ENCODE peak calls at places on chromosome 17, in nine cellular contexts. S is NCI-H2029, J is nephron progenitor cell, X is AG10803, G is NCI-H460, R is skeletal muscle cell, T is ELF-1, Z is GM20000, E is NCI-H1092. V is an unnamed sample.

GRCh38 chr17:60901222-60901621 is 223.6 kb downstream of the BCAS3 start:
- DNase-seq in G (no peak), R (no peak), T (no peak), Z (no peak), E (no peak), X (no peak), J (no peak), S (no peak), V (no peak)

GRCh38 chr17:65359016-65359415 is 202.4 kb downstream of the AXIN2 start:
- DNase-seq in S (no peak), J (no peak), X (peak; percentile 77), Z (no peak), R (peak; percentile 56), T (peak; percentile 56), E (no peak), G (no peak), V (no peak)

GRCh38 chr17:80829166-80829813 is 162.4 kb upstream of the CHMP6 start:
- DNase-seq in G (no peak), E (no peak), R (no peak), T (no peak), Z (no peak), J (no peak), S (no peak), X (no peak), V (no peak)

GRCh38 chr17:57523926-57524634 is 221.0 kb downstream of the CCDC182 start:
- DNase-seq in Z (no peak), R (no peak), E (no peak), X (peak; percentile 68), T (no peak), S (no peak), J (no peak), G (peak; percentile 22), V (peak; percentile 90)

GRCh38 chr17:45284176-45285140 is 22.6 kb upstream of the SPATA32 start:
- DNase-seq in E (no peak), X (no peak), T (no peak), S (no peak), Z (no peak), R (no peak), J (no peak), G (no peak), V (peak; percentile 64)

GRCh38 chr17:28624148-28624547 is 10.2 kb upstream of the RSKR start:
- DNase-seq in X (no peak), Z (no peak), S (no peak), R (no peak), E (no peak), J (no peak), T (no peak), G (no peak), V (no peak)

GRCh38 chr17:6755281-6755680 is 565 bp upstream of the XAF1 start:
- DNase-seq in G (no peak), R (peak; percentile 5), E (no peak), J (no peak), T (peak; percentile 25), Z (no peak), X (peak; percentile 78), S (no peak), V (no peak)

GRCh38 chr17:60473788-60474187 is 51.5 kb downstream of the CHCT1 start:
- DNase-seq in T (no peak), E (no peak), Z (no peak), J (no peak), R (no peak), S (no peak), X (peak; percentile 41), G (no peak), V (no peak)

GRCh38 chr17:66340720-66341119 is 38.3 kb downstream of the PRKCA start:
- DNase-seq in T (no peak), R (no peak), X (no peak), S (no peak), G (no peak), E (no peak), J (no peak), Z (no peak), V (no peak)

GRCh38 chr17:15414502-15415348 is 52.7 kb downstream of the CDRT4 start:
- DNase-seq in E (no peak), T (peak; percentile 61), Z (no peak), S (peak; percentile 46), X (no peak), J (peak; percentile 26), R (no peak), G (no peak), V (no peak)

GRCh38 chr17:37844158-37844976 is 79.8 kb upstream of the TBC1D3K start:
- DNase-seq in R (peak; percentile 9), S (no peak), G (peak; percentile 54), J (peak; percentile 84), Z (peak; percentile 71), T (peak; percentile 76), E (no peak), X (peak; percentile 53), V (peak; percentile 91)

GRCh38 chr17:9072626-9073339 is 51.5 kb downstream of the NTN1 start:
- DNase-seq in S (no peak), Z (no peak), G (no peak), J (no peak), X (peak; percentile 21), T (no peak), R (no peak), E (no peak), V (no peak)

GRCh38 chr17:70629902-70630301 is 460.6 kb downstream of the KCNJ2 start:
- DNase-seq in T (no peak), S (no peak), Z (no peak), R (no peak), E (no peak), J (no peak), X (no peak), G (peak; percentile 15), V (peak; percentile 51)

GRCh38 chr17:32020943-32021617 is 13.9 kb downstream of the LRRC37B start:
- DNase-seq in S (no peak), G (no peak), Z (no peak), R (no peak), J (no peak), T (no peak), X (peak; percentile 23), E (no peak), V (no peak)

GRCh38 chr17:72387487-72387886 is 266.7 kb downstream of the SOX9 start:
- DNase-seq in T (peak; percentile 33), J (no peak), G (peak; percentile 56), E (no peak), X (peak; percentile 93), R (peak; percentile 79), Z (no peak), S (no peak), V (no peak)

GRCh38 chr17:17143501-17143900 is 62.6 kb downstream of the PLD6 start:
- DNase-seq in G (no peak), S (no peak), T (no peak), R (no peak), J (no peak), E (no peak), X (no peak), Z (no peak), V (no peak)

GRCh38 chr17:63477471-63478440 is 895 bp downstream of the ACE start:
- DNase-seq in T (peak; percentile 42), E (peak; percentile 28), X (no peak), G (no peak), J (no peak), Z (peak; percentile 47), S (no peak), R (no peak), V (no peak)

GRCh38 chr17:46943511-46944393 is 20.8 kb downstream of the GOSR2 start:
- DNase-seq in E (no peak), X (no peak), J (no peak), T (peak; percentile 73), G (no peak), R (no peak), S (no peak), Z (no peak), V (no peak)

GRCh38 chr17:35074711-35075707 is 11.5 kb upstream of the RFFL start:
- DNase-seq in S (no peak), E (no peak), J (no peak), G (no peak), X (no peak), Z (no peak), T (no peak), R (no peak), V (no peak)

GRCh38 chr17:79997004-79997673 is 38.5 kb downstream of the TBC1D16 start:
- DNase-seq in J (no peak), Z (no peak), R (no peak), S (no peak), X (no peak), E (no peak), T (no peak), G (no peak), V (no peak)

GRCh38 chr17:80069886-80070177 is 31.5 kb upstream of the GAA start:
- DNase-seq in Z (no peak), J (no peak), S (no peak), X (peak; percentile 26), R (no peak), T (no peak), G (no peak), E (no peak), V (no peak)

GRCh38 chr17:59561042-59561441 is 4.4 kb upstream of the DHX40 start:
- DNase-seq in Z (peak; percentile 29), X (peak; percentile 8), R (no peak), E (no peak), S (no peak), J (no peak), T (peak; percentile 18), G (no peak), V (peak; percentile 55)

GRCh38 chr17:38868095-38868967 is 1.5 kb upstream of the LASP1 start:
- DNase-seq in E (no peak), S (peak; percentile 43), Z (peak; percentile 41), X (peak; percentile 55), J (peak; percentile 60), T (peak; percentile 87), R (no peak), G (no peak), V (peak; percentile 78)

GRCh38 chr17:82418001-82418986 is at the start of the genes HEXD and OGFOD3:
- DNase-seq in E (peak; percentile 82), S (peak; percentile 58), R (no peak), J (peak; percentile 87), Z (peak; percentile 99), G (peak; percentile 75), T (peak; percentile 82), X (peak; percentile 75), V (peak; percentile 95)

GRCh38 chr17:57949649-57950048 is 5.6 kb downstream of the CUEDC1 start:
- DNase-seq in T (no peak), R (no peak), X (peak; percentile 29), J (no peak), E (no peak), S (peak; percentile 25), Z (no peak), G (no peak), V (no peak)

GRCh38 chr17:70780031-70780430 is 610.7 kb downstream of the KCNJ2 start:
- DNase-seq in T (no peak), S (no peak), Z (no peak), R (peak; percentile 10), G (no peak), J (no peak), X (peak; percentile 15), E (no peak), V (no peak)

GRCh38 chr17:74415608-74416396 is 16.1 kb upstream of the GPRC5C start:
- DNase-seq in S (no peak), R (no peak), G (no peak), Z (no peak), T (no peak), X (no peak), E (no peak), J (no peak), V (no peak)

GRCh38 chr17:75367312-75367711 is 38.2 kb downstream of the GRB2 start:
- DNase-seq in E (no peak), T (no peak), R (no peak), G (no peak), J (no peak), Z (no peak), X (peak; percentile 14), S (no peak), V (no peak)

GRCh38 chr17:40106760-40107265 is 6.4 kb upstream of the NR1D1 start:
- DNase-seq in T (no peak), S (no peak), R (no peak), G (no peak), Z (no peak), X (no peak), J (no peak), E (no peak), V (no peak)

GRCh38 chr17:49603238-49603637 is 27.6 kb downstream of the NXPH3 start:
- DNase-seq in Z (no peak), R (no peak), X (peak; percentile 51), G (no peak), S (no peak), J (no peak), E (no peak), T (no peak), V (no peak)

GRCh38 chr17:81398170-81398854 is 3.1 kb downstream of the BAHCC1 start:
- DNase-seq in Z (no peak), J (peak; percentile 64), E (no peak), R (no peak), X (peak; percentile 48), S (no peak), T (peak; percentile 65), G (no peak), V (no peak)

V was measured in Karpas-422.